ENCODE peak calls at places on chromosomes 1 and 21, in four cellular contexts. G is B cell, J is HTR-8/SVneo, M is Peyer's patch. A is an unnamed sample.
A peak's percentile ranks its signal among the peaks of the same experiment; 100 is the strongest.

GRCh38 chr1:12177999-12178441 is 11.2 kb downstream of the TNFRSF1B start:
- DNase-seq in G (no peak), J (no peak), M (peak; percentile 74), A (no peak)

GRCh38 chr1:92623187-92623778 is 136.6 kb upstream of the GFI1 start:
- DNase-seq in G (no peak), J (no peak), M (no peak), A (no peak)

GRCh38 chr1:30762931-30763653 is 5.5 kb upstream of the LAPTM5 start:
- DNase-seq in G (no peak), J (no peak), M (no peak), A (no peak)

GRCh38 chr21:33070921-33071877 is 1.3 kb downstream of the OLIG1 start:
- DNase-seq in G (peak; percentile 35), J (no peak), M (no peak), A (no peak)

GRCh38 chr1:74437035-74437434 is 75.4 kb downstream of the LRRC53 start:
- DNase-seq in G (no peak), J (no peak), M (no peak), A (no peak)

GRCh38 chr1:8412183-8412831 is 94.4 kb downstream of the SLC45A1 start:
- DNase-seq in G (no peak), J (peak; percentile 41), M (no peak), A (no peak)

GRCh38 chr1:227917081-227917950 is 30.4 kb downstream of the WNT9A start:
- DNase-seq in G (no peak), J (no peak), M (no peak), A (no peak)

GRCh38 chr1:155207578-155208405 is at the start of gene THBS3:
- DNase-seq in G (no peak), J (no peak), M (no peak), A (no peak)

GRCh38 chr1:13735168-13735930 is 35.4 kb downstream of the PRDM2 start:
- DNase-seq in G (no peak), J (no peak), M (no peak), A (no peak)

GRCh38 chr1:1239624-1240347 is 6.7 kb downstream of the C1QTNF12 start:
- DNase-seq in G (no peak), J (no peak), M (no peak), A (no peak)

GRCh38 chr1:227323164-227323955 is 5.1 kb upstream of the CDC42BPA start:
- DNase-seq in G (no peak), J (no peak), M (no peak), A (no peak)

GRCh38 chr1:186139706-186140105 is 235.3 kb downstream of the TPR start:
- DNase-seq in G (no peak), J (no peak), M (no peak), A (peak; percentile 20)

GRCh38 chr21:28885853-28886177 is 106.9 kb downstream of the LTN1 start:
- DNase-seq in G (no peak), J (no peak), M (no peak), A (no peak)

GRCh38 chr1:84889437-84889836 is 3.6 kb downstream of the LPAR3 start:
- DNase-seq in G (no peak), J (no peak), M (no peak), A (no peak)

GRCh38 chr1:240800291-240800690 is 188.3 kb upstream of the GREM2 start:
- DNase-seq in G (no peak), J (no peak), M (no peak), A (no peak)

GRCh38 chr1:232575524-232576040 is 54.4 kb downstream of the SIPA1L2 start:
- DNase-seq in G (no peak), J (no peak), M (no peak), A (no peak)

GRCh38 chr21:45208627-45208951 is 79.1 kb downstream of the POFUT2 start:
- DNase-seq in G (no peak), J (peak; percentile 23), M (no peak), A (no peak)

GRCh38 chr1:183012301-183012994 is 10.8 kb upstream of the LAMC1 start:
- DNase-seq in G (no peak), J (no peak), M (no peak), A (no peak)

GRCh38 chr21:17387030-17387617 is 125.7 kb upstream of the CXADR start:
- DNase-seq in G (peak; percentile 31), J (peak; percentile 57), M (no peak), A (no peak)

GRCh38 chr1:30064547-30064946 is 658.8 kb downstream of the MATN1 start:
- DNase-seq in G (no peak), J (no peak), M (no peak), A (no peak)

GRCh38 chr1:83024251-83024767 is 974.6 kb downstream of the TTLL7 start:
- DNase-seq in G (no peak), J (no peak), M (no peak), A (no peak)

GRCh38 chr1:93707956-93708355 is 26.3 kb upstream of the BCAR3 start:
- DNase-seq in G (peak; percentile 75), J (no peak), M (peak; percentile 59), A (no peak)

GRCh38 chr1:4016351-4017130 is 116.5 kb upstream of the C1orf174 start:
- DNase-seq in G (no peak), J (no peak), M (peak; percentile 5), A (peak; percentile 8)

GRCh38 chr1:98306517-98307089 is 354.9 kb upstream of the SNX7 start:
- DNase-seq in G (no peak), J (no peak), M (no peak), A (no peak)

GRCh38 chr1:165637427-165637826 is 6.4 kb downstream of the MGST3 start:
- DNase-seq in G (no peak), J (no peak), M (no peak), A (no peak)

GRCh38 chr1:183723571-183723970 is 70.5 kb upstream of the APOBEC4 start:
- DNase-seq in G (no peak), J (no peak), M (no peak), A (no peak)

GRCh38 chr1:116465845-116466685 is 93.0 kb downstream of the ATP1A1 start:
- DNase-seq in G (no peak), J (no peak), M (no peak), A (no peak)

GRCh38 chr1:78526496-78526895 is 35.7 kb downstream of the PTGFR start:
- DNase-seq in G (no peak), J (no peak), M (no peak), A (no peak)

GRCh38 chr1:62295921-62296451 is 23.2 kb downstream of the KANK4 start:
- DNase-seq in G (no peak), J (no peak), M (no peak), A (no peak)